ENCODE peak calls at places on chromosomes 7 and 10, in four cellular contexts. L is IMR-90, Q is mesendoderm, I is H1. V is an unnamed sample.

GRCh38 chr7:47432988-47433895 is 148.7 kb downstream of the TNS3 start:
- DNase-seq in L (no peak), Q (no peak), I (no peak), V (no peak)

GRCh38 chr10:49113741-49114141 is 1.6 kb downstream of the VSTM4 start:
- DNase-seq in L (peak; percentile 47), Q (no peak), I (peak; percentile 27), V (peak; percentile 15)

GRCh38 chr10:121791761-121792160 is 136.1 kb downstream of the ATE1 start:
- DNase-seq in L (peak; percentile 13), Q (no peak), I (no peak), V (no peak)

GRCh38 chr10:71268247-71268691 is 50.8 kb upstream of the SLC29A3 start:
- DNase-seq in L (peak; percentile 63), Q (peak; percentile 82), I (no peak), V (peak; percentile 68)

GRCh38 chr10:24434961-24435360 is 226.0 kb downstream of the KIAA1217 start:
- DNase-seq in L (no peak), Q (no peak), I (no peak), V (no peak)

GRCh38 chr10:91672021-91672608 is 39.2 kb upstream of the PPP1R3C start:
- DNase-seq in L (peak; percentile 82), Q (peak; percentile 53), I (no peak), V (peak; percentile 48)

GRCh38 chr7:28142650-28143049 is 37.9 kb downstream of the JAZF1 start:
- DNase-seq in L (no peak), Q (peak; percentile 37), I (no peak), V (no peak)

GRCh38 chr10:6114299-6114698 is 25.5 kb downstream of the RBM17 start:
- DNase-seq in L (peak; percentile 61), Q (no peak), I (no peak), V (no peak)

GRCh38 chr10:47035447-47036337 is 124.5 kb downstream of the PTPN20 start:
- DNase-seq in L (no peak), Q (no peak), I (no peak), V (no peak)

GRCh38 chr10:12443026-12443425 is 93.7 kb downstream of the CAMK1D start:
- DNase-seq in L (no peak), Q (no peak), I (no peak), V (no peak)

GRCh38 chr10:5992398-5992797 is 15.1 kb upstream of the IL15RA start:
- DNase-seq in L (no peak), Q (no peak), I (no peak), V (no peak)

GRCh38 chr10:75431180-75432111 is at the start of gene LRMDA:
- DNase-seq in L (no peak), Q (no peak), I (peak; percentile 61), V (no peak)

GRCh38 chr10:67011480-67011879 is 85.6 kb downstream of the LRRTM3 start:
- DNase-seq in L (no peak), Q (no peak), I (no peak), V (no peak)

GRCh38 chr10:67011981-67012380 is 86.1 kb downstream of the LRRTM3 start:
- DNase-seq in L (no peak), Q (no peak), I (no peak), V (no peak)

GRCh38 chr10:67017218-67017617 is 91.4 kb downstream of the LRRTM3 start:
- DNase-seq in L (no peak), Q (no peak), I (no peak), V (no peak)

DNA sequence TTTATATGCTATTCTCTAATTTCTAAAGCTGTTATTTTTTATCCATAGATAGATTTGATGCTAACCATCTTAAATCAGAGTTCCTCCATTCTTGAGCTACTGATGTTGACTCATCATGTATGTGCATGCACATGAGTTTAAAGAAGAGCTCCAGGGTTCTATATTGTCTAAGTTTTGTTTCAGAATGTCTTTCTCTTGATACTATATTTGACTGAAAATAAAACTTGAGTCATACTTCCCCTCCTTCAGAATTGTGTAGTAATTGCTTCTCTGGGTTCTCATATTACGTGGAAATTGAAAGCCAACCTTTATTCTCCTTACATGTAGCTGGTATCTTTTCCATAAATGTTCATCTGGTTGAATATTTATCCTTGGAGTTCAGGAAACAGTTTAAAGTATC is 89.4 kb downstream of the LRRTM3 start:
- DNase-seq in L (no peak), Q (no peak), I (no peak), V (no peak)
- H3K56ac ChIP-seq in L (no peak overlapping the region), Q (no peak overlapping the region), I (no peak overlapping the region), V (no peak overlapping the region)

DNA sequence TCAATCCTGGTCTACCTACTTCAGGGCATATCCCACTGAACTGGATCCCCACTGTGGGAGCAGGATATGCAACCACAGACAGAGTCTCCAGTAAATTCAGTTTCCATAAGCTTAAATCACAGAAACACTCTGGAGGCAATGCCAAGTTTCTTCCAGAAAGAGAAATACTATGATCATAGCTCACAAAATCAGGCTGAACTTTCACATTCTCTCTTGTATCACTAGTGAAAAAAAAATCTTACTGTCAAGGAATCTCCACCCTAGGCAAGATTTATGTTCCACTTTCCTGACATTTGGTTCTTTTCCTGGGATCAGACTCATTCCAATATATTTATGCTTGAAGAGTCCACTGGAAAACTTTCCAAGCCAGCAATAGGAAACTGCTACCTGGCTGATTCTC is 749.0 kb downstream of the SUGCT start:
- DNase-seq in L (no peak), Q (no peak), I (no peak), V (no peak)
- H3K56ac ChIP-seq in L (no peak overlapping the region), Q (no peak overlapping the region), I (no peak overlapping the region), V (no peak overlapping the region)

GRCh38 chr7:147569514-147569913 is 1021.1 kb upstream of the C7orf33 start:
- DNase-seq in L (no peak), Q (no peak), I (no peak), V (no peak)
- H3K56ac ChIP-seq in L (no peak overlapping the region), Q (no peak overlapping the region), I (no peak overlapping the region), V (no peak overlapping the region)

GRCh38 chr7:100435401-100436304 is 644 bp downstream of the PPP1R35 start:
- DNase-seq in L (no peak), Q (peak; percentile 54), I (peak; percentile 70), V (peak; percentile 45)
- H3K56ac ChIP-seq in L (peak overlapping the region; percentile 58), Q (peak overlapping the region; percentile 93), I (peak overlapping the region; percentile 75), V (no peak overlapping the region)

GRCh38 chr10:80526742-80527141 is 11.0 kb upstream of the SH2D4B start:
- DNase-seq in L (no peak), Q (no peak), I (no peak), V (no peak)
- H3K56ac ChIP-seq in L (no peak overlapping the region), Q (no peak overlapping the region), I (no peak overlapping the region), V (no peak overlapping the region)

GRCh38 chr10:73205956-73206355 is 38.0 kb downstream of the FAM149B1 start:
- DNase-seq in L (no peak), Q (no peak), I (no peak), V (no peak)

GRCh38 chr10:73209705-73210104 is 37.4 kb downstream of the DNAJC9 start:
- DNase-seq in L (peak; percentile 70), Q (no peak), I (no peak), V (no peak)

GRCh38 chr10:73207883-73208282 is 39.2 kb downstream of the DNAJC9 start:
- DNase-seq in L (no peak), Q (no peak), I (no peak), V (no peak)

GRCh38 chr10:73205121-73205520 is 37.2 kb downstream of the FAM149B1 start:
- DNase-seq in L (no peak), Q (no peak), I (no peak), V (no peak)

DNA sequence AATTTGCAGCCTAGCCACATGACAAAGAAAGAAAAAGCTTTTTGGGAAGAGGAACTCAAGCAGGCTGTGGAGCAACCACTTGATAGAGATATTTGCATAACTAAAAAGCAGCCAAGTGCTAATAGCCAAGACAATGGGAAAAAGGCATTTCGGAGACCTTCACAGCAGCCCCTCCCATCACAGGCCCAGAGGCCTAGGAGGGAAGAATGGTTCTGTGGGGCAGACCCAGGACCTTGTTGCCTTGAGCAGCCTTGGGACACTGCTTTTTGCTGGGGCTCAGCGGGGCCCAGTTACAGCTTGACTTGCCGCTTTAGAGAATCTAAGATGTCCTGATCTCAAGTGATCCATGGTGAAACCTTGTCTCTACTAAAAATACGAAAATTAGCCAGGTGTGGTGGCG is 38.5 kb downstream of the FAM149B1 start:
- DNase-seq in L (no peak), Q (no peak), I (no peak), V (no peak)
- H3K56ac ChIP-seq in L (no peak overlapping the region), Q (no peak overlapping the region), I (no peak overlapping the region), V (no peak overlapping the region)

GRCh38 chr7:66523409-66523808 is 105.3 kb upstream of the KCTD7 start:
- DNase-seq in L (no peak), Q (no peak), I (no peak), V (no peak)

GRCh38 chr7:66524738-66525137 is 103.9 kb upstream of the KCTD7 start:
- DNase-seq in L (no peak), Q (no peak), I (no peak), V (no peak)

GRCh38 chr7:66518151-66518691 is 110.5 kb upstream of the KCTD7 start:
- DNase-seq in L (no peak), Q (no peak), I (no peak), V (no peak)

GRCh38 chr7:66521675-66522074 is 107.0 kb upstream of the KCTD7 start:
- DNase-seq in L (no peak), Q (no peak), I (no peak), V (no peak)

GRCh38 chr7:66522518-66522917 is 106.2 kb upstream of the KCTD7 start:
- DNase-seq in L (no peak), Q (no peak), I (no peak), V (no peak)
- H3K56ac ChIP-seq in L (no peak overlapping the region), Q (no peak overlapping the region), I (no peak overlapping the region), V (no peak overlapping the region)

DNA sequence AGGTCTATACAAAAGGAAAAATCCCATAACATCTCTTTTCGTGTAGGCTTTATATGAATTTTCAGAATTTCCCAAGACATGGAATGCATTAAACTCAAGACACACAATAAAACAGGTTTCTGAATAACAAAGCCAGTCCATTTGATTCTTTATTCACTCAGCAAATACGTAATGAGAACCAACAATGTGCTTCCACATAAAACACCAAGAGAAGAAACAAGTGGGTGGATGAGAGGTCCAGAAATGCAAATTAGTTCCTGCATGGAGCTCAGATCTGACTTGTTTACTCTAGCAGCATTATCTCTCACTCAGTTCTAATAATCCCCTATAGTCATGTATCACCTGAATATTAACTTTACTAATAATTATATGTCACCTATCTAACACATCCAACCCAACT is 249.5 kb downstream of the LRRTM3 start:
- DNase-seq in L (no peak), Q (no peak), I (no peak), V (no peak)
- H3K56ac ChIP-seq in L (no peak overlapping the region), Q (no peak overlapping the region), I (no peak overlapping the region), V (no peak overlapping the region)

DNA sequence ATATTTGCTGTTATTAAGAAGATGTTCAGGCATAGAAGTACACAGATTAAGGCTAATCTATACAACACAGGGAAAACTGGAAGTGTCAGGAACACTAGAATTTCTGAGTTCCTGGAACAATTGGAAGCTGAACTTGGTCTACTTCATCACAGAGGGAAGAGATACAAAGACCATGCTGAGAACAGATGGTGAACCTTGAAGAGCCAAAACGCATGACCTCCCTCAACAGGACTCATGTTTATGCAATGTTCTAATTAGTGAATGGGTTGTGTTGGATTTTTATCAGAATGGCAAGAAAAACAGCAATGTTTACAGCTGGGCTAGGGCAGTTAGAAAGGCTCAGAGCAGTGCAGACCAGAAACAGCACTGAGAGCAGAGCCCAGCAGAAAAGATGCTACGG is 94.9 kb downstream of the SFMBT2 start:
- DNase-seq in L (no peak), Q (no peak), I (no peak), V (no peak)
- H3K56ac ChIP-seq in L (no peak overlapping the region), Q (no peak overlapping the region), I (no peak overlapping the region), V (no peak overlapping the region)